ENCODE peak calls at places on chromosomes 6 and 20, in ten cellular contexts. G is stimulated activated naive CD4-positive, alpha-beta T cell treated with Interleukin-2 at 50 U/mL for 16 hours; P is choroid plexus epithelial cell; K is anterior cingulate cortex; R is stromal cell of bone marrow; Y is NCI-H2081; J is adipocyte; E is endothelial cell of umbilical vein; N is activated naive CD8-positive, alpha-beta T cell treated with anti-CD3 and anti-CD28 coated beads, Interleukin-2, amount 10 ng/mL, durations not matched to agents 7 days and 5 days; U is astrocyte of the cerebellum. D is an unnamed sample.
A peak's percentile ranks its signal among the peaks of the same experiment; 100 is the strongest.

GRCh38 chr6:136427378-136427717 is 122.9 kb downstream of the MAP7 start:
- DNase-seq in G (no peak), P (no peak), K (no peak), R (no peak), Y (no peak), J (no peak), E (no peak), N (no peak), U (no peak), D (no peak)

GRCh38 chr20:60292001-60292520 is 333.8 kb downstream of the CDH26 start:
- DNase-seq in G (no peak), P (no peak), K (no peak), R (no peak), Y (no peak), J (no peak), E (no peak), N (no peak), U (no peak), D (no peak)

GRCh38 chr6:17032595-17033591 is 69.0 kb upstream of the STMND1 start:
- DNase-seq in G (no peak), P (peak; percentile 95), K (peak; percentile 55), R (peak; percentile 92), Y (no peak), J (peak; percentile 97), E (peak; percentile 95), N (no peak), U (peak; percentile 94), D (peak; percentile 92)

GRCh38 chr6:49826743-49827406 is 39.5 kb downstream of the CRISP1 start:
- DNase-seq in G (no peak), P (no peak), K (no peak), R (no peak), Y (no peak), J (no peak), E (no peak), N (no peak), U (no peak), D (no peak)

GRCh38 chr6:49087372-49087771 is 375.7 kb downstream of the MMUT start:
- DNase-seq in G (no peak), P (peak; percentile 16), K (no peak), R (peak; percentile 12), Y (no peak), J (peak; percentile 16), E (no peak), N (no peak), U (no peak), D (no peak)

GRCh38 chr6:68007717-68008116 is 627.4 kb upstream of the ADGRB3 start:
- DNase-seq in G (no peak), P (no peak), K (no peak), R (no peak), Y (no peak), J (no peak), E (no peak), N (no peak), U (no peak), D (no peak)

GRCh38 chr6:125018136-125018535 is 55.9 kb downstream of the RNF217 start:
- DNase-seq in G (no peak), P (peak; percentile 53), K (no peak), R (no peak), Y (no peak), J (peak; percentile 56), E (no peak), N (no peak), U (no peak), D (no peak)

GRCh38 chr6:158808918-158809678 is 10.1 kb downstream of the EZR start:
- DNase-seq in G (peak; percentile 34), P (no peak), K (no peak), R (no peak), Y (peak; percentile 16), J (peak; percentile 40), E (no peak), N (no peak), U (no peak), D (no peak)

GRCh38 chr20:60049601-60050000 is 91.4 kb downstream of the CDH26 start:
- DNase-seq in G (no peak), P (no peak), K (no peak), R (no peak), Y (no peak), J (no peak), E (no peak), N (no peak), U (no peak), D (no peak)

GRCh38 chr20:4445331-4445730 is 276.4 kb upstream of the PRND start:
- DNase-seq in G (no peak), P (no peak), K (no peak), R (no peak), Y (no peak), J (no peak), E (no peak), N (no peak), U (no peak), D (no peak)

GRCh38 chr20:23161968-23162696 is 76.0 kb upstream of the CD93 start:
- DNase-seq in G (no peak), P (peak; percentile 99), K (no peak), R (no peak), Y (peak; percentile 67), J (no peak), E (peak; percentile 58), N (no peak), U (peak; percentile 55), D (no peak)

GRCh38 chr6:167571550-167571949 is 246.7 kb downstream of the TTLL2 start:
- DNase-seq in G (no peak), P (no peak), K (no peak), R (no peak), Y (no peak), J (no peak), E (no peak), N (no peak), U (no peak), D (no peak)

GRCh38 chr20:15396900-15397299 is 1059.5 kb upstream of the FLRT3 start:
- DNase-seq in G (no peak), P (peak; percentile 1), K (no peak), R (no peak), Y (no peak), J (peak; percentile 18), E (no peak), N (no peak), U (no peak), D (no peak)

GRCh38 chr20:61683721-61684120 is 382.0 kb downstream of the TAF4 start:
- DNase-seq in G (no peak), P (no peak), K (no peak), R (no peak), Y (no peak), J (no peak), E (no peak), N (no peak), U (no peak), D (no peak)

GRCh38 chr6:37049990-37050853 is 44.8 kb downstream of the FGD2 start:
- DNase-seq in G (peak; percentile 57), P (no peak), K (peak; percentile 17), R (no peak), Y (no peak), J (no peak), E (no peak), N (peak; percentile 82), U (no peak), D (no peak)

GRCh38 chr6:24888967-24889366 is 46.8 kb downstream of the RIPOR2 start:
- DNase-seq in G (no peak), P (no peak), K (no peak), R (no peak), Y (no peak), J (no peak), E (no peak), N (no peak), U (no peak), D (no peak)

GRCh38 chr20:12902992-12903391 is 105.8 kb upstream of the SPTLC3 start:
- DNase-seq in G (no peak), P (no peak), K (no peak), R (no peak), Y (peak; percentile 0), J (no peak), E (no peak), N (no peak), U (no peak), D (no peak)

GRCh38 chr6:149319413-149319812 is 1.9 kb downstream of the TAB2 start:
- DNase-seq in G (no peak), P (no peak), K (no peak), R (no peak), Y (no peak), J (no peak), E (peak; percentile 50), N (no peak), U (no peak), D (no peak)

GRCh38 chr6:6495851-6496250 is 92.7 kb upstream of the LY86 start:
- DNase-seq in G (no peak), P (no peak), K (no peak), R (no peak), Y (no peak), J (no peak), E (no peak), N (no peak), U (no peak), D (no peak)

GRCh38 chr20:2986466-2986865 is 57.0 kb upstream of the GNRH2 start:
- DNase-seq in G (peak; percentile 48), P (peak; percentile 46), K (no peak), R (peak; percentile 38), Y (no peak), J (peak; percentile 40), E (no peak), N (no peak), U (no peak), D (peak; percentile 14)

GRCh38 chr6:156577749-156578148 is 199.4 kb upstream of the ARID1B start:
- DNase-seq in G (no peak), P (no peak), K (no peak), R (no peak), Y (no peak), J (no peak), E (no peak), N (no peak), U (no peak), D (no peak)